ENCODE peak calls at places on chromosomes 12 and 14, in five cellular contexts. L is transverse colon, B is ovary, P is A549, C is sigmoid colon. Q is an unnamed sample.

GRCh38 chr12:26791328-26791791 is 41.6 kb downstream of the ITPR2 start:
- DNase-seq in C (no peak), L (no peak), P (no peak), B (no peak), Q (no peak)

GRCh38 chr14:59197695-59198262 is 9.3 kb downstream of the DAAM1 start:
- DNase-seq in B (no peak), C (no peak), P (no peak), L (no peak), Q (no peak)

GRCh38 chr12:94615284-94616216 is 34.8 kb downstream of the TMCC3 start:
- DNase-seq in P (peak), B (peak), L (peak), C (no peak), Q (no peak)

GRCh38 chr12:112236386-112236785 is 111.0 kb downstream of the TRAFD1 start:
- DNase-seq in P (no peak), L (no peak), C (no peak), B (no peak), Q (no peak)

GRCh38 chr14:20803221-20803620 is 577 bp upstream of the RNASE1 start:
- DNase-seq in B (peak), C (no peak), L (no peak), P (no peak), Q (no peak)

GRCh38 chr14:103103461-103104388 is 9.2 kb downstream of the EXOC3L4 start:
- DNase-seq in B (no peak), P (peak), C (no peak), L (peak), Q (no peak)

GRCh38 chr12:2804390-2805145 is 7.9 kb upstream of the ITFG2 start:
- DNase-seq in C (peak), P (no peak), B (peak), L (no peak), Q (peak)

GRCh38 chr14:33057585-33057984 is 118.9 kb downstream of the NPAS3 start:
- DNase-seq in B (no peak), C (no peak), L (no peak), P (no peak), Q (no peak)

GRCh38 chr12:106357549-106358409 is at the start of gene POLR3B:
- DNase-seq in C (peak), P (peak), L (peak), B (peak), Q (peak)
- TF ChIP-seq EP300 in C (no peak), P (no peak), L (no peak), B (no peak), Q (peak)

GRCh38 chr12:10398168-10398567 is 8.3 kb upstream of the KLRK1 start:
- DNase-seq in L (no peak), C (no peak), B (no peak), P (no peak), Q (no peak)
- H3K27ac ChIP-seq in L (no peak), C (no peak), B (no peak), P (no peak), Q (no peak)

GRCh38 chr12:123100882-123101281 is 50.0 kb downstream of the PITPNM2 start:
- DNase-seq in B (no peak), P (no peak), C (no peak), L (no peak), Q (no peak)
- TF ChIP-seq EP300 in B (no peak), P (no peak), C (no peak), L (no peak), Q (no peak)

DNA sequence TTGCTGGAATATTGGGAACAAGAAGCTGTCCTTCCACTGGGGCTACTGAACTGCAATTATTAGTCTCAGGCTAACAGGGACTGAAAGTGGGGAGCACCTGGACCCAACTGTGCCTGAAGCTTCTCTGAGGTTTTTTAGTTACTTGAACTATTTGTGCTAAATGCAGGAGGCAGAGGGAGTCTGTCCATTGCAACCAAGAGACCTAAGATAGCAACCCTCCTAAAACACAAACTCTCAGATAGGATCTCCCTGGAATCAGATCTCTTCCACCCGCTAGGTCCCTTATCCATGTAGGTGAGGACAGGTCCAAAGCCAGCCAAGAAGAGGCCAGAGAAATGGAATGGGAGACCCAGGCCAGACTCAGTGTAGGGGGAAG is 58.1 kb downstream of the NCOR2 start:
- DNase-seq in L (no peak), C (no peak), B (no peak), P (no peak), Q (no peak)
- H3K27ac ChIP-seq in L (peak), C (peak), B (no peak), P (peak), Q (peak)

DNA sequence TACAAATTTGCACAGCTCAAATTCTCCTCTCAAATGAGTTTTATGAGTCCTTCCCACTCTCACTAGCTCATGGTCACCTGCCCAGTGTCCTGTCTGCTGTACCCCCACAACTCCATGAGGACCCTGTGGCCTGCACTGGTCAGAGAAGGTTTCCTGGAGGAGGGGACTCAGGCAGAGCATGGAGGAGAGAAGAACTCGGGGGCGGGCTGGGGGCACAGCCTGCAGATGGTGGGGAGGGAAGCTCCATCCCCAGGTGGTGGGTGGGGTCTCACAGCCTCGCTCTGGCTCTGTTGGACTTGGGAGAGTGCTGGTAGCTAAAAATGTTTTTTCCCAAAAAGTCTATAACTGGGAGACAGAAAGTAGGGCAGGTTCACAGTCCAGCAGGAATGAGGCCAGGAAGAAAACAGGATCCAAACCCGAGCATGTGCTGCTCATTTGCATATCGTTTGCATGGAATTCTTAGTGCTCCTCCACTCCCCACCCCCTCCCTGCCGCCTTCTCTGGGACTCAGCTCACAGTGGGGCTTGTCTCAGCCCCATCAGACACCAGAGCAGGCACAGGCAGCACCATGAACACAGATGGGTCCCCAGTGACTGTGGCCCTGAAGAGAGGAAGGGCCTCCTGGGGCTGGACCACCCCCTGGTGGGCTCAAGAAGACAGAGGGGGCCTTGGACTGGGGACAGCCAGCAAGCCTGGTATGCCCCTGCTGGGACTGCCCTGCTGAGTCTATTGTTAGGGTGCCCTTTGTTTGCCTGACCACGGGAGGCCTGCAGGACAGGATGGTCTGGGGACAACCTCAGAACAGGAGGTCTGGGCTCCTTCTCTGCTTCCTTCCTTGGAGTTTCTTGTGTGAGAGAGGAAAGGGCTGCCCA is 67.1 kb upstream of the SFSWAP start:
- DNase-seq in L (no peak), P (no peak), B (no peak), C (no peak), Q (no peak)
- TF ChIP-seq EP300 in L (no peak), P (no peak), B (no peak), C (no peak), Q (no peak)

GRCh38 chr14:72774894-72775620 is 118.8 kb downstream of the DPF3 start:
- DNase-seq in P (no peak), C (no peak), L (no peak), B (no peak), Q (no peak)

GRCh38 chr14:72774141-72774540 is 119.8 kb downstream of the DPF3 start:
- DNase-seq in L (no peak), P (no peak), C (no peak), B (no peak), Q (no peak)

GRCh38 chr14:72777636-72778035 is 116.3 kb downstream of the DPF3 start:
- DNase-seq in C (no peak), P (no peak), L (no peak), B (no peak), Q (no peak)

GRCh38 chr14:72775923-72776554 is 117.9 kb downstream of the DPF3 start:
- DNase-seq in P (no peak), L (no peak), B (no peak), C (no peak), Q (no peak)

GRCh38 chr14:72776701-72777255 is 117.1 kb downstream of the DPF3 start:
- DNase-seq in B (peak), C (no peak), P (no peak), L (peak), Q (no peak)
- H3K27ac ChIP-seq in B (peak), C (no peak), P (no peak), L (peak), Q (no peak)

GRCh38 chr12:6226002-6226700 is 26.0 kb downstream of the CD9 start:
- DNase-seq in B (peak), L (peak), C (peak), P (no peak), Q (peak)
- TF ChIP-seq EP300 in B (peak), L (peak), C (peak), P (no peak), Q (peak)

GRCh38 chr14:76786556-76786955 is 25.3 kb downstream of the VASH1 start:
- DNase-seq in C (no peak), P (no peak), L (no peak), B (no peak), Q (no peak)
- H3K27ac ChIP-seq in C (no peak), P (no peak), L (no peak), B (no peak), Q (no peak)

GRCh38 chr14:91204657-91205056 is 39.8 kb downstream of the GPR68 start:
- DNase-seq in C (peak), L (no peak), B (no peak), P (no peak), Q (no peak)

GRCh38 chr14:91205449-91205848 is 39.1 kb downstream of the GPR68 start:
- DNase-seq in P (no peak), L (no peak), C (peak), B (no peak), Q (no peak)

GRCh38 chr14:91207008-91207407 is 37.5 kb downstream of the GPR68 start:
- DNase-seq in P (no peak), L (no peak), C (no peak), B (no peak), Q (no peak)

DNA sequence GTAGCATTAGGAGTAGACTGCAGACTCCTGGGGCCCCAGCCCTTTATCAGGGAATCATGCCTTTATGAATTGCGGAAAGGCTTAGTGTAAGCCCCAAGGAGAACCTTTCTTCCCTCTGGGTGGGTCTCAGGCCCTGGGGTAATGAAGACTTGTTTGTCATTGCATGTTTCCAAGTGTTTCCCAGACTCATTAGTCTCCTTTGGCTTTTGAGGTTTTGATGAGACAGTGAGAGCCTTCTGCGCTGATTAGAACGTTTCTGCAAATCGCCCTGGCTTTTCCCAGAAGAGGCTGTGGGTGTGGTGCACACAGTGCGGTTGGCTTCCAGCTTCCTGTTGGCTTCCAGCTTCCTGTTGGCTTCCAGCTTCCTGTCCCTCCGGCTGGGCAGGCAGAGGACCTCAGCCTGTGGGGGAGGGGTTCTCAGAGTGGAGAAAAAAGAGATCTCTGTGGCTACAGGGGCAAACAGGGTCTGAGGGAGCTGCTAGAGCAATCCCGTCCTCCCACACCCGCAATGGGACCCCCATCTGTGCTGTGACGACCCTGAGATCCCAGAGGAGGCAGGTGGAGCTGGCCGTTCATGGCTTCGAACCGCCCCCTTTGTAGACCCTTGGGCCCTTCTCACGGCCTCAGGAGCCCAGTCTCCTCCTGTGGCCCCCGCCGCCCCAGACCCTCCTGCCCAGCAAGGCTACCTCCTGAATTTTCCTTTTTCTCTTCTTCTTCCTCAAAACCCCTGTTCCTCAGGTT is 42.1 kb downstream of the GPR68 start:
- DNase-seq in L (no peak), P (no peak), C (peak), B (no peak), Q (no peak)
- TF ChIP-seq EP300 in L (no peak), P (no peak), C (no peak), B (no peak), Q (peak)